ENCODE peak calls at places on chromosomes 4 and X, in five cellular contexts. S is AG09309, H is AG04449, L is uterus, J is mammary epithelial cell. M is an unnamed sample.
A peak's percentile ranks its signal among the peaks of the same experiment; 100 is the strongest.

GRCh38 chrX:111100191-111100590 is 4.2 kb downstream of the PAK3 start:
- DNase-seq in H (no peak), J (peak; percentile 32), L (no peak), S (no peak), M (peak; percentile 6)

GRCh38 chrX:118420462-118420861 is 74.6 kb downstream of the WDR44 start:
- DNase-seq in L (no peak), J (peak; percentile 27), H (no peak), S (no peak), M (no peak)

GRCh38 chr4:109662786-109663185 is 40.5 kb downstream of the CASP6 start:
- DNase-seq in S (no peak), J (no peak), L (no peak), H (no peak), M (no peak)

GRCh38 chrX:109352121-109352556 is 129.7 kb downstream of the GUCY2F start:
- DNase-seq in L (no peak), S (no peak), J (no peak), H (no peak), M (no peak)

GRCh38 chr4:93771640-93772411 is 56.7 kb upstream of the ATOH1 start:
- DNase-seq in L (no peak), J (no peak), S (no peak), H (no peak), M (no peak)

GRCh38 chrX:49264460-49264859 is at the start of gene FOXP3:
- DNase-seq in H (no peak), J (no peak), L (no peak), S (no peak), M (no peak)

GRCh38 chrX:25300994-25301393 is 285.2 kb upstream of the ARX start:
- DNase-seq in J (no peak), L (no peak), S (no peak), H (no peak), M (no peak)

GRCh38 chr4:141080668-141081067 is 52.6 kb downstream of the RNF150 start:
- DNase-seq in H (no peak), L (no peak), S (no peak), J (no peak), M (no peak)

GRCh38 chrX:105553118-105553517 is 269.2 kb upstream of the NRK start:
- DNase-seq in L (no peak), H (no peak), J (peak; percentile 90), S (no peak), M (no peak)

GRCh38 chr4:159674241-159674640 is 571.4 kb downstream of the RAPGEF2 start:
- DNase-seq in J (no peak), H (no peak), S (no peak), L (no peak), M (no peak)

GRCh38 chrX:130184857-130185256 is 13.1 kb downstream of the RAB33A start:
- DNase-seq in H (no peak), S (no peak), L (no peak), J (no peak), M (no peak)

GRCh38 chrX:10529344-10529743 is 91.0 kb downstream of the MID1 start:
- DNase-seq in J (peak; percentile 47), H (no peak), L (no peak), S (no peak), M (no peak)

GRCh38 chrX:119008122-119008744 is 33.8 kb downstream of the LONRF3 start:
- DNase-seq in J (no peak), S (no peak), H (no peak), L (no peak), M (peak; percentile 12)

GRCh38 chr4:86592553-86593249 is 1.4 kb upstream of the PTPN13 start:
- DNase-seq in S (no peak), H (no peak), L (no peak), J (peak; percentile 30), M (no peak)
- H3K4me3 ChIP-seq in S (no peak overlapping the region), H (no peak overlapping the region), L (no peak overlapping the region), J (peak overlapping the region; percentile 85), M (peak overlapping the region; percentile 92)

GRCh38 chr4:36824682-36825081 is 419.9 kb upstream of the NWD2 start:
- DNase-seq in H (no peak), L (no peak), J (no peak), S (no peak), M (no peak)
- TF ChIP-seq CTCF in H (no peak), L (no peak), J (no peak), S (no peak), M (no peak)

GRCh38 chr4:60034371-60034770 is 1165.8 kb upstream of the ADGRL3 start:
- DNase-seq in S (no peak), L (no peak), J (no peak), H (no peak), M (no peak)
- H3K4me3 ChIP-seq in S (no peak overlapping the region), L (no peak overlapping the region), J (no peak overlapping the region), H (no peak overlapping the region), M (no peak overlapping the region)

GRCh38 chr4:26400140-26400539 is 79.3 kb downstream of the RBPJ start:
- DNase-seq in L (no peak), S (no peak), H (no peak), J (no peak), M (no peak)

GRCh38 chr4:26407466-26407865 is 82.8 kb downstream of the CCKAR start:
- DNase-seq in H (no peak), J (no peak), L (no peak), S (no peak), M (no peak)

GRCh38 chr4:26402458-26402857 is 81.6 kb downstream of the RBPJ start:
- DNase-seq in H (no peak), S (no peak), J (no peak), L (no peak), M (no peak)

GRCh38 chr4:26406346-26406975 is 83.8 kb downstream of the CCKAR start:
- DNase-seq in L (no peak), J (peak; percentile 39), S (no peak), H (no peak), M (no peak)

GRCh38 chr4:26404597-26405323 is 83.9 kb downstream of the RBPJ start:
- DNase-seq in L (no peak), J (no peak), S (no peak), H (no peak), M (no peak)
- TF ChIP-seq CTCF in L (no peak), J (no peak), S (no peak), H (no peak), M (no peak)

GRCh38 chr4:78592104-78592783 is 40.7 kb downstream of the ANXA3 start:
- DNase-seq in L (no peak), S (no peak), J (peak; percentile 31), H (no peak), M (no peak)
- H3K4me3 ChIP-seq in L (no peak overlapping the region), S (no peak overlapping the region), J (no peak overlapping the region), H (no peak overlapping the region), M (no peak overlapping the region)

DNA sequence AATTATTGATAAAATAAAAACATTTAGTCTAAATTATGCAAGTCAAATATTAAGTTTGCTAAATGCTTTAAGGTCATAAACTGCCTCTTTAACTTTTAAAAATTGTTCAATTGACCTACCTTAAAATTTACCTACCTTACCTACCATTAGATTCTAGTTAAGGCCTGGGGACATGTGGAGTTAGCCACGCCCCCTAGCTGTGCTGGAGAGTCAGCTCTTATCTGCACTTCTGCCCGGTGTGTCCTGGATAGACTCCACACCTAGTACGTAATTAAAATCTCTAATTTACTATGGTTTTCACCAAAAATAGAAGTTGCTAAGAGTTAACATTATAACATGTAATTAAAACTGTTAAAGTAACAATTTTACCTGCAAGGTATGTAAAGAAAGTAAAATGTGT is 22.7 kb downstream of the TENM3 start:
- DNase-seq in H (no peak), L (no peak), S (no peak), J (no peak), M (no peak)
- TF ChIP-seq CTCF in H (no peak), L (no peak), S (no peak), J (peak; percentile 40), M (no peak)

GRCh38 chrX:138709886-138710285 is 1.6 kb downstream of the FGF13 start:
- DNase-seq in J (no peak), L (no peak), S (no peak), H (no peak), M (no peak)

GRCh38 chrX:138711399-138712347 is at the start of gene FGF13:
- DNase-seq in H (no peak), J (no peak), L (peak; percentile 25), S (no peak), M (no peak)

GRCh38 chrX:138710866-138711331 is 618 bp downstream of the FGF13 start:
- DNase-seq in J (no peak), L (peak; percentile 11), H (no peak), S (no peak), M (no peak)

GRCh38 chrX:138708268-138708667 is 3.2 kb downstream of the FGF13 start:
- DNase-seq in H (no peak), S (no peak), L (no peak), J (no peak), M (no peak)

GRCh38 chrX:138710311-138710791 is 1.2 kb downstream of the FGF13 start:
- DNase-seq in J (no peak), L (no peak), H (no peak), S (no peak), M (no peak)
- H3K4me3 ChIP-seq in J (no peak overlapping the region), L (peak overlapping the region; percentile 39), H (no peak overlapping the region), S (no peak overlapping the region), M (no peak overlapping the region)

DNA sequence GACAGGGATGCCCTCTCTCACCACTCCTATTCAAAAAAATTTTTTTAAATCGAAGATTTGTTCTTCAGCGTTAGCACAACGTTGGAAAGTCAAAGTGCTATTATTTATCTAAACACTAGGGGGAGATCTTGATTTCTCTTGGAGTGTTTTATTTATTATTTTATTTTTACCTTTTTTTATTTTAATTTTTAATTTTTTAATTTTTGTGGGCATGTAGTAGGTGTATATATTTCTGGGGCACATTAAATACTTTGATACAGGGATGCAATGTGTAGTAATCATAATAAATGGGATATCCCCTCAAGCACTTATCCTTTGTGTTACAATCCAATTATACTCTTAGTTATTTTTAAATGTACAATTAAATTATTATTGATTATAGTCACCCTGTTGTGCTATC is 37.4 kb upstream of the SLC10A4 start:
- DNase-seq in S (no peak), H (no peak), J (no peak), L (no peak), M (no peak)
- TF ChIP-seq CTCF in S (peak; percentile 38), H (no peak), J (peak; percentile 49), L (peak; percentile 23), M (peak; percentile 20)